ENCODE peak calls at places on chromosome 19, in four cellular contexts. C, J, Q and G are unnamed samples.

GRCh38 chr19:29662604-29663404 is 2.5 kb upstream of the PLEKHF1 start:
- DNase-seq in C (peak; percentile 94), J (peak; percentile 83), Q (no peak), G (peak; percentile 56)

GRCh38 chr19:36182612-36183454 is 30.6 kb upstream of the COX7A1 start:
- DNase-seq in C (peak; percentile 77), J (no peak), Q (no peak), G (no peak)

GRCh38 chr19:9796113-9796773 is 22.6 kb downstream of the FBXL12 start:
- DNase-seq in C (peak; percentile 91), J (peak; percentile 72), Q (peak; percentile 16), G (no peak)

GRCh38 chr19:4327252-4327876 is 11.3 kb downstream of the STAP2 start:
- DNase-seq in C (peak; percentile 13), J (peak; percentile 80), Q (peak; percentile 50), G (no peak)

GRCh38 chr19:10384580-10384979 is 4.2 kb upstream of the TYK2 start:
- DNase-seq in C (no peak), J (no peak), Q (no peak), G (no peak)

GRCh38 chr19:51375504-51376221 is 3.2 kb upstream of the NKG7 start:
- DNase-seq in C (no peak), J (no peak), Q (no peak), G (no peak)

GRCh38 chr19:51926784-51927741 is at the start of gene ZNF613:
- DNase-seq in C (peak; percentile 94), J (peak; percentile 91), Q (peak; percentile 45), G (peak; percentile 52)

GRCh38 chr19:3801412-3802096 is 15.4 kb upstream of the MATK start:
- DNase-seq in C (no peak), J (peak; percentile 42), Q (no peak), G (no peak)

GRCh38 chr19:5125797-5126497 is 157.0 kb downstream of the KDM4B start:
- DNase-seq in C (peak; percentile 4), J (no peak), Q (no peak), G (no peak)

GRCh38 chr19:28727133-28727834 is 485.7 kb downstream of the UQCRFS1 start:
- DNase-seq in C (no peak), J (no peak), Q (no peak), G (no peak)

GRCh38 chr19:47339196-47339880 is 7.4 kb downstream of the C5AR2 start:
- DNase-seq in C (no peak), J (no peak), Q (no peak), G (no peak)

GRCh38 chr19:55066107-55066709 is 3.3 kb upstream of the RDH13 start:
- DNase-seq in C (no peak), J (no peak), Q (no peak), G (no peak)

GRCh38 chr19:16888629-16889371 is at the start of gene F2RL3:
- DNase-seq in C (peak; percentile 22), J (peak; percentile 69), Q (no peak), G (no peak)

GRCh38 chr19:4414800-4415251 is 12.4 kb downstream of the CHAF1A start:
- DNase-seq in C (peak; percentile 61), J (no peak), Q (no peak), G (no peak)

GRCh38 chr19:35644987-35645679 is 3.0 kb upstream of the COX6B1 start:
- DNase-seq in C (peak; percentile 16), J (peak; percentile 93), Q (no peak), G (peak; percentile 68)

GRCh38 chr19:7692417-7693088 is 9.4 kb downstream of the FCER2 start:
- DNase-seq in C (no peak), J (no peak), Q (no peak), G (no peak)

GRCh38 chr19:6108721-6109633 is 1.3 kb downstream of the RFX2 start:
- DNase-seq in C (peak; percentile 66), J (peak; percentile 68), Q (no peak), G (peak; percentile 53)

GRCh38 chr19:19081642-19082151 is 17.9 kb downstream of the SLC25A42 start:
- DNase-seq in C (peak; percentile 50), J (peak; percentile 76), Q (no peak), G (no peak)

GRCh38 chr19:8254286-8255001 is 45.3 kb downstream of the CERS4 start:
- DNase-seq in C (no peak), J (no peak), Q (no peak), G (no peak)

GRCh38 chr19:34096020-34096915 is 76.0 kb upstream of the LSM14A start:
- DNase-seq in C (peak; percentile 50), J (no peak), Q (no peak), G (no peak)

GRCh38 chr19:18278521-18279265 is 2.7 kb downstream of the JUND start:
- DNase-seq in C (no peak), J (no peak), Q (no peak), G (no peak)

GRCh38 chr19:13619203-13619632 is 112.9 kb upstream of the CACNA1A start:
- DNase-seq in C (peak; percentile 81), J (no peak), Q (no peak), G (no peak)

GRCh38 chr19:30593358-30593757 is 221.2 kb downstream of the ZNF536 start:
- DNase-seq in C (no peak), J (no peak), Q (no peak), G (peak; percentile 4)

GRCh38 chr19:51370230-51370629 is 1.4 kb upstream of the CLDND2 start:
- DNase-seq in C (no peak), J (no peak), Q (no peak), G (no peak)

GRCh38 chr19:3981373-3981735 is 3.9 kb downstream of the EEF2 start:
- DNase-seq in C (no peak), J (no peak), Q (no peak), G (no peak)

GRCh38 chr19:13121551-13122274 is 3.6 kb downstream of the NACC1 start:
- DNase-seq in C (no peak), J (no peak), Q (no peak), G (no peak)

GRCh38 chr19:45677351-45678230 is 9.6 kb downstream of the GIPR start:
- DNase-seq in C (peak; percentile 62), J (peak; percentile 82), Q (peak; percentile 36), G (no peak)

GRCh38 chr19:9847087-9847671 is 12.1 kb downstream of the PIN1 start:
- DNase-seq in C (peak; percentile 97), J (peak; percentile 76), Q (no peak), G (peak; percentile 41)

DNA sequence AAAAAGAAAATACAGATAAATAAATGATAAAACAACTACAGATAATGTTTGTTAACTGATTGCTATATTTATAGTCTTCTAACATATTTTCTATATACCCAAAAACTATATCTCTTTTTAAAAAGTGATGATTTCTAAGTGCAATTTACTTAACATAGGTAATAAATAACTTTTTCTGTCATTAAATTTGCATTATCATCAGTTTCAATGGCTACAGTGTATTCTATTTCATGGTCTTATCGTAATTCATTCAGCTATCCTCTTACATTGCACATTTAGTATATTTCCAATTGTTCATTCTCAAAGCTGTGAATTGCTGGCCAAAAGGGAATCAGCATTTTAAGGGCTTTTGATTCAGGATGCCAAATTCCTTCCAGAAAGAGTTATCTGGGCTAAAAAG is 3.6 kb downstream of the ZNF180 start:
- DNase-seq in C (no peak), J (no peak), Q (no peak), G (no peak)
- H3K9me3 ChIP-seq in C (peaks cover 67% of the 10 kb centered on the region), J (peaks cover 18% of the 10 kb centered on the region), Q (peaks cover 68% of the 10 kb centered on the region), G (peaks cover 56% of the 10 kb centered on the region)

DNA sequence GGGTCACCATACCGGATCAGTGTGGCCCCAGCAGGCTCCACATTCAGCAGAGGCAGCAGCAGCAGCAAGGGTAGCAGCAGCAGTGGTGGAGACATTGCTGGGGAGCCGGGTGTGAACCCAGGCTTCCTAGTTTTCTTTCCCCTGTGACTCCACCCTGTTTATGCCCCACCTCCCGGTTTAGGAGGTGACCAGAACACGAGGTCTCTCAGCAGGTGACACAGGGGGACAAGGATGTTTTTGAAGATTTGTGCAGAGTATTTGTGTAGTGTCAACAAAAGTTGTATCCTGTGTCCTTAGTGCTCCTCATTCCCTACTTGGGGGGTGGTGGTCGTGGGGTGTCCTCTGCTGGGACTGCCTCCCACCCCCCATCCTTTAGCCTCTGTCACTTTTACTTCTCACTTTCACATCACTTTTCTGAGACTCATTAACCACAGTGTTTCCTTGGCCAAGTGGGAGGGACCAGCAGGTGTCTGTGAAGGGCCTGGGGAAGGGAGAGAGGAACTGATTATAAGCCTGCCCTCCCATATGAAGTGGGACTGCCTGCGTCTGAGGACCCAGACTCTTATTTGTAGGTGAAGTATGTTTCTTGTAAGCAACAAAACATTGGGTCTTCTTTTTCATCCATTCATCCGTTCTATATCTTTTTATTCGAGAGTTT is 15.6 kb upstream of the KCNC3 start:
- DNase-seq in C (no peak), J (no peak), Q (no peak), G (no peak)
- H3K27ac ChIP-seq in C (no peak overlapping the region), J (no peak overlapping the region), Q (no peak overlapping the region), G (no peak overlapping the region)

GRCh38 chr19:2615782-2616181 is 86.7 kb downstream of the GNG7 start:
- DNase-seq in C (no peak), J (no peak), Q (no peak), G (no peak)

GRCh38 chr19:2618611-2619010 is 83.9 kb downstream of the GNG7 start:
- DNase-seq in C (peak; percentile 28), J (peak; percentile 54), Q (no peak), G (no peak)

GRCh38 chr19:2616741-2617392 is 85.6 kb downstream of the GNG7 start:
- DNase-seq in C (no peak), J (no peak), Q (no peak), G (no peak)

GRCh38 chr19:2619076-2619475 is 83.4 kb downstream of the GNG7 start:
- DNase-seq in C (no peak), J (peak; percentile 2), Q (no peak), G (no peak)

DNA sequence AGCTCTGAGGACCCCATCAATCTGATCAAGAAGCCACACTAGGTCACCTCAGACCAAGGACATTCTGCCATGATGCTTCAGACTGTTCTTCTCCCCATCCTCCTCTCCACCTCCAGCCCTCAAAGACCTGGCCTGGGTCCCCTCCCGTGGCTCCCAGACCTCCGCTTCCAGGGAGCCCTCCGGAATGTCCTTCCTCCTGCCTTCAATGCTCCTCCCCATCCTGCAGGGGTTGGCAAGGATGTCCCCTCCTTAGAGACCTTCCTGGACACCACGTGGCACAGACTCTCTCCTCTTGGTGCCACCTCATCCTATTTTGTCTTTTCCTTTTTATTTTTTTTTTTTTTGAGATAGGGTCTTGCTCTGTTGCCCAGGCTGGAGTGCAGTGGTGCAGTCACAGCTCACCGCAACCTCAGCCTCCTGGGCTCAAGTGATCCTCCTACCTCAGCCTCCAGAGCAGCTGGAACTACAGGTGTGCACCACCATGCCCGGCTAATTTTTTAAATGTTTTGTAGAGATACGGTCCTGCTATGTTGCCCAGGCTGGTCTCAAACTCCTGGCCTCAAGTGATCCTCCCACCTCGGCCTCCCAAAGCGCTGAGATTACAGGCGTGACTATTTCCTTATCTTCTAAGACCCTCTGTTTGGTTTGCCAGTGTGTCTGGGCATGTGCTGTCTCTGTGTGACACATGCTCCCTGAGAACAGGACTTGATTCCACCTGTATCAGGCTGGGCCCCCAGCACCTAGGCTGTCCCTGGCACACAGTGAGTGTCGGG is 84.9 kb downstream of the GNG7 start:
- DNase-seq in C (no peak), J (no peak), Q (no peak), G (no peak)
- H3K4me1 ChIP-seq in C (peaks cover 3% of the 10 kb centered on the region), J (no peaks in the 10 kb centered on the region), Q (peaks cover 68% of the 10 kb centered on the region), G (no peaks in the 10 kb centered on the region)

GRCh38 chr19:21902596-21902995 is 66.6 kb upstream of the ZNF43 start:
- DNase-seq in C (no peak), J (no peak), Q (no peak), G (no peak)

GRCh38 chr19:21901861-21902260 is 65.9 kb upstream of the ZNF43 start:
- DNase-seq in C (no peak), J (no peak), Q (no peak), G (no peak)

GRCh38 chr19:21900401-21900800 is 64.4 kb upstream of the ZNF43 start:
- DNase-seq in C (no peak), J (no peak), Q (no peak), G (no peak)
- H3K9me3 ChIP-seq in C (peaks cover 10% of the 10 kb centered on the region), J (peaks cover 2% of the 10 kb centered on the region), Q (peaks cover 9% of the 10 kb centered on the region), G (peaks cover 1% of the 10 kb centered on the region)